ENCODE peak calls at places on chromosomes 13 and 19, in four cellular contexts. G is AG09319, I is bronchial epithelial cell, P is neural crest cell. K is an unnamed sample.

GRCh38 chr13:97339019-97339988 is 94.7 kb upstream of the RAP2A start:
- DNase-seq in G (peak), I (no peak), P (no peak), K (no peak)

GRCh38 chr13:102817241-102817640 is 18.3 kb downstream of the BIVM start:
- DNase-seq in G (no peak), I (no peak), P (no peak), K (no peak)

GRCh38 chr13:108155185-108156106 is 59.9 kb downstream of the LIG4 start:
- DNase-seq in G (no peak), I (peak), P (peak), K (peak)

GRCh38 chr13:95480131-95480545 is 72.4 kb upstream of the CLDN10 start:
- DNase-seq in G (no peak), I (no peak), P (no peak), K (peak)

GRCh38 chr13:37068962-37069361 is 9.5 kb upstream of the SUPT20H start:
- DNase-seq in G (no peak), I (no peak), P (no peak), K (no peak)

GRCh38 chr13:41311607-41312500 is 787 bp downstream of the NAA16 start:
- DNase-seq in G (no peak), I (peak), P (peak), K (peak)

GRCh38 chr13:20132052-20132634 is 28.7 kb downstream of the GJA3 start:
- DNase-seq in G (no peak), I (no peak), P (no peak), K (no peak)

GRCh38 chr19:57850553-57851017 is 926 bp downstream of the ZNF587 start:
- DNase-seq in G (no peak), I (peak), P (no peak), K (peak)

GRCh38 chr13:50712469-50712868 is 131.0 kb downstream of the DLEU7 start:
- DNase-seq in G (no peak), I (no peak), P (no peak), K (no peak)

GRCh38 chr13:111270765-111271164 is 49.7 kb upstream of the TEX29 start:
- DNase-seq in G (no peak), I (peak), P (no peak), K (no peak)

GRCh38 chr13:97226788-97227627 is 4.9 kb downstream of the MBNL2 start:
- DNase-seq in G (no peak), I (no peak), P (no peak), K (no peak)

GRCh38 chr13:28117689-28118377 is 17.5 kb upstream of the FLT3 start:
- DNase-seq in G (no peak), I (no peak), P (no peak), K (peak)

GRCh38 chr19:43596842-43597461 is 557 bp downstream of the ZNF576 start:
- DNase-seq in G (no peak), I (no peak), P (no peak), K (no peak)

GRCh38 chr19:54470991-54471782 is 1.9 kb downstream of the CDC42EP5 start:
- DNase-seq in G (no peak), I (no peak), P (peak), K (no peak)

GRCh38 chr19:51407631-51408131 is 9.8 kb downstream of the SIGLEC10 start:
- DNase-seq in G (no peak), I (peak), P (no peak), K (peak)

GRCh38 chr13:53137777-53138176 is 109.2 kb downstream of the OLFM4 start:
- DNase-seq in G (peak), I (peak), P (no peak), K (peak)

GRCh38 chr19:50024719-50025021 is 502 bp downstream of the VRK3 start:
- DNase-seq in G (no peak), I (no peak), P (no peak), K (no peak)

GRCh38 chr19:52527954-52528326 is 472 bp downstream of the ZNF808 start:
- DNase-seq in G (no peak), I (no peak), P (no peak), K (peak)

GRCh38 chr19:35118268-35119026 is 2.8 kb downstream of the FXYD3 start:
- DNase-seq in G (no peak), I (no peak), P (no peak), K (no peak)

GRCh38 chr19:58456111-58456510 is 4.7 kb downstream of the ZNF324B start:
- DNase-seq in G (no peak), I (no peak), P (no peak), K (no peak)

GRCh38 chr13:95226051-95226450 is 75.2 kb downstream of the ABCC4 start:
- DNase-seq in G (no peak), I (peak), P (no peak), K (no peak)

GRCh38 chr19:32404939-32405430 is 585 bp upstream of the DPY19L3 start:
- DNase-seq in G (peak), I (no peak), P (peak), K (peak)

GRCh38 chr19:45769821-45770191 is 754 bp upstream of the SIX5 start:
- DNase-seq in G (no peak), I (peak), P (no peak), K (peak)

GRCh38 chr13:33229446-33230177 is 55.9 kb downstream of the STARD13 start:
- DNase-seq in G (no peak), I (no peak), P (peak), K (no peak)

GRCh38 chr19:1026189-1027019 is at the start of gene CNN2:
- DNase-seq in G (no peak), I (peak), P (peak), K (peak)

GRCh38 chr19:11989112-11989456 is 24.2 kb downstream of the ZNF763 start:
- DNase-seq in G (no peak), I (no peak), P (no peak), K (no peak)

GRCh38 chr13:97856001-97856675 is 97.3 kb upstream of the IPO5 start:
- DNase-seq in G (no peak), I (no peak), P (peak), K (no peak)

GRCh38 chr13:21673592-21674270 is 2.9 kb downstream of the FGF9 start:
- DNase-seq in G (no peak), I (no peak), P (peak), K (peak)

GRCh38 chr19:1082165-1082927 is 12.8 kb downstream of the POLR2E start:
- DNase-seq in G (no peak), I (peak), P (peak), K (peak)

GRCh38 chr13:113735750-113736149 is 23.3 kb upstream of the TMEM255B start:
- DNase-seq in G (no peak), I (no peak), P (no peak), K (no peak)

GRCh38 chr13:97460853-97461252 is 26.9 kb downstream of the RAP2A start:
- DNase-seq in G (no peak), I (no peak), P (no peak), K (no peak)

GRCh38 chr19:48230555-48231129 is 25.1 kb downstream of the CARD8 start:
- DNase-seq in G (no peak), I (no peak), P (no peak), K (no peak)

GRCh38 chr19:44772969-44773368 is 4.7 kb upstream of the CBLC start:
- DNase-seq in G (no peak), I (no peak), P (no peak), K (no peak)

GRCh38 chr19:8017808-8018207 is 12.4 kb upstream of the ELAVL1 start:
- DNase-seq in G (no peak), I (no peak), P (no peak), K (no peak)
- TF ChIP-seq CTCF in G (no peak), I (no peak), P (peak), K (no peak)

GRCh38 chr19:14770136-14770535 is 8.2 kb downstream of the ADGRE2 start:
- DNase-seq in G (no peak), I (no peak), P (no peak), K (no peak)

GRCh38 chr19:14772995-14773394 is 5.4 kb downstream of the ADGRE2 start:
- DNase-seq in G (no peak), I (no peak), P (no peak), K (no peak)

GRCh38 chr19:14770944-14771839 is 7.2 kb downstream of the ADGRE2 start:
- DNase-seq in G (no peak), I (no peak), P (no peak), K (no peak)

GRCh38 chr19:14774373-14774772 is 4.0 kb downstream of the ADGRE2 start:
- DNase-seq in G (no peak), I (no peak), P (no peak), K (no peak)

DNA sequence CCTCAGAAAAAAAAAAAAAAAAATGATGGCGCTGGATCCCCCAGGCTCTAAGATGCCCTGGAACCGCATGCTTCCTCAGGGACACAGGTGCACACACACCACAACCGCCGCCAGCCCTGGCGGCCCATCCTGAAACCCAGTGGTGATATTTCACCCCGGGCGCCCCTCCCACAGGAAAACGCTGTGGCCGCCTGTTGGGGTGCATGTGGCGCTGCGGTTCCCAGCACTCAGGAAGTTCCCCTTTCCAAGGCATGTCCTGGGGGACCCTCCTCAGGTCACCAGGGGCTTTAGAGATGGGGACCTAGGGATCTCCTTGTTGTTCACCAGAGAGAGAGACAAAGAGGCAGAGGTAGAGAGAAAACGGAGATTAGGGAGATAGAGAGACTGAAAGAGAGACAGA is 2.5 kb downstream of the ADGRE2 start:
- DNase-seq in G (no peak), I (no peak), P (no peak), K (no peak)
- TF ChIP-seq CTCF in G (no peak), I (no peak), P (no peak), K (no peak)

GRCh38 chr19:29084266-29084665 is 128.7 kb downstream of the UQCRFS1 start:
- DNase-seq in G (no peak), I (no peak), P (peak), K (no peak)
- TF ChIP-seq CTCF in G (peak), I (no peak), P (peak), K (no peak)

DNA sequence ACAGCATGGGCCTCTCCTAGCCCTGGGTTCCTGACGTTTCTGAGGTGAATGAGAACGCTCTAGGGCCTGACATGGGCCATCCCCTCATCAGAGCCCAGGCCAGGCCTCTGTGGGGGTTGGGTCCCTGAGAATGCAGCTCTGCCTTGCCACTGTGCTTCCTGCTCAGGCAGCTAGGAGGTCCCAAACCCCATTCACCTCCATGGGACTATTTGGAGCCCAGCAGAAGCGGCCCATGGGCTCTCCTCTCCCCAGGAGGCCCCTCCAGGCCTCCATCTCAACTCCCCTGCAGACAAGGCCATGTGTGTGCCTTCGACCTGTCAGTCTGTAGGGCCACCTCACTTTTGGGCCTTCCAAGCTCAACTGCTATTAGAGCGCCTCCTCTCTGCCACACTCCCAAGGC is 36.9 kb downstream of the ELL start:
- DNase-seq in G (no peak), I (no peak), P (no peak), K (no peak)
- TF ChIP-seq CTCF in G (no peak), I (no peak), P (no peak), K (no peak)

GRCh38 chr19:38445362-38445761 is 11.9 kb downstream of the RYR1 start:
- DNase-seq in G (no peak), I (no peak), P (no peak), K (no peak)

GRCh38 chr19:38442736-38443135 is 9.2 kb downstream of the RYR1 start:
- DNase-seq in G (no peak), I (no peak), P (no peak), K (no peak)

GRCh38 chr19:38441660-38442348 is 8.3 kb downstream of the RYR1 start:
- DNase-seq in G (no peak), I (no peak), P (no peak), K (peak)

GRCh38 chr19:38444026-38444425 is 10.5 kb downstream of the RYR1 start:
- DNase-seq in G (no peak), I (no peak), P (no peak), K (no peak)

DNA sequence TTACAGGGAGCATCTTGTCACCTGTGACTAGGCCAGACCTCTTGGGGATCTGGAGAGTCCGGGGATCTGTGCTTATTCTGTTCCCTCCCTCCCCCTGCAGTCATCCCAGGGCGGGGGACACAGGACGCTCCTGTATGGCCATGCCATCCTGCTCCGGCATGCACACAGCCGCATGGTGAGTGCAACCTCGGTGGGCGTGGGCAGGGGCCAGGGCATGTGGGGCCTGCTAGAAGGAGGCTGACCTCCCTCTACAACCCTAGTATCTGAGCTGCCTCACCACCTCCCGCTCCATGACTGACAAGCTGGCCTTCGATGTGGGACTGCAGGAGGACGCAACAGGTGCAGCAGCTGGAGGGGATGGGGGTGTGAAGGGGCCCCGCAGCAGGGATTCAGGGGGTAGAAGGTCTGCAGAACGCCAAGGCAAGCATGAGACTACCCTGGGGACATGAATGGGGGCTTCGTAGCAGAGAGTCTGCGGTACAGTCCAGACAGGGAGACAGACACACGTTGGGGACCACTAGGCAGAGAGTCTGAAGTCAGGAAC is 10.0 kb downstream of the RYR1 start:
- DNase-seq in G (no peak), I (no peak), P (no peak), K (no peak)
- TF ChIP-seq CTCF in G (no peak), I (no peak), P (no peak), K (no peak)

GRCh38 chr19:14772467-14772866 is 5.9 kb downstream of the ADGRE2 start:
- DNase-seq in G (no peak), I (no peak), P (no peak), K (no peak)
- TF ChIP-seq CTCF in G (no peak), I (no peak), P (no peak), K (no peak)

K was measured in MCF 10A.